ENCODE peak calls at places on chromosomes 6 and 20, in eight cellular contexts. One of them, this sample, is unnamed.

GRCh38 chr20:42380287-42380686 is 762.1 kb upstream of the CHD6 start:
- DNase-seq in central memory CD8-positive, alpha-beta T cell: no peak
- DNase-seq in activated T-helper 2 cell treated with anti-CD3 and anti-CD28 coated beads, Interferon-gamma antibody, Interleukin-2, Interleukin-4, amounts not matched to agents 10 μg/mL and 5 μg/mL and 100 μg/mL, durations not matched to agents 14 hours and 24 hours and 36 hours: no peak
- DNase-seq in T-helper 22 cell: no peak
- DNase-seq in stimulated activated CD8-positive, alpha-beta memory T cell treated with anti-CD3 and anti-CD28 coated beads, Interleukin-4, amount 100 ng/mL, for 1 hour: no peak
- DNase-seq in GM13977: no peak
- DNase-seq in CD4-positive, alpha-beta T cell: no peak
- DNase-seq in fibroblast of mammary gland: no peak
- DNase-seq in this sample: no peak

GRCh38 chr20:43558412-43559146 is at the start of gene SGK2:
- DNase-seq in central memory CD8-positive, alpha-beta T cell: no peak
- DNase-seq in activated T-helper 2 cell treated with anti-CD3 and anti-CD28 coated beads, Interferon-gamma antibody, Interleukin-2, Interleukin-4, amounts not matched to agents 10 μg/mL and 5 μg/mL and 100 μg/mL, durations not matched to agents 14 hours and 24 hours and 36 hours: no peak
- DNase-seq in T-helper 22 cell: no peak
- DNase-seq in stimulated activated CD8-positive, alpha-beta memory T cell treated with anti-CD3 and anti-CD28 coated beads, Interleukin-4, amount 100 ng/mL, for 1 hour: no peak
- DNase-seq in GM13977: no peak
- DNase-seq in CD4-positive, alpha-beta T cell: no peak
- DNase-seq in fibroblast of mammary gland: peak
- DNase-seq in this sample: no peak

GRCh38 chr6:163717106-163717764 is 302.7 kb downstream of the QKI start:
- DNase-seq in central memory CD8-positive, alpha-beta T cell: no peak
- DNase-seq in activated T-helper 2 cell treated with anti-CD3 and anti-CD28 coated beads, Interferon-gamma antibody, Interleukin-2, Interleukin-4, amounts not matched to agents 10 μg/mL and 5 μg/mL and 100 μg/mL, durations not matched to agents 14 hours and 24 hours and 36 hours: no peak
- DNase-seq in T-helper 22 cell: no peak
- DNase-seq in stimulated activated CD8-positive, alpha-beta memory T cell treated with anti-CD3 and anti-CD28 coated beads, Interleukin-4, amount 100 ng/mL, for 1 hour: no peak
- DNase-seq in GM13977: no peak
- DNase-seq in CD4-positive, alpha-beta T cell: no peak
- DNase-seq in fibroblast of mammary gland: no peak
- DNase-seq in this sample: no peak

GRCh38 chr6:38171997-38172738 is 352.6 kb downstream of the ZFAND3 start:
- DNase-seq in central memory CD8-positive, alpha-beta T cell: no peak
- DNase-seq in activated T-helper 2 cell treated with anti-CD3 and anti-CD28 coated beads, Interferon-gamma antibody, Interleukin-2, Interleukin-4, amounts not matched to agents 10 μg/mL and 5 μg/mL and 100 μg/mL, durations not matched to agents 14 hours and 24 hours and 36 hours: no peak
- DNase-seq in T-helper 22 cell: no peak
- DNase-seq in stimulated activated CD8-positive, alpha-beta memory T cell treated with anti-CD3 and anti-CD28 coated beads, Interleukin-4, amount 100 ng/mL, for 1 hour: no peak
- DNase-seq in GM13977: no peak
- DNase-seq in CD4-positive, alpha-beta T cell: no peak
- DNase-seq in fibroblast of mammary gland: no peak
- DNase-seq in this sample: no peak

GRCh38 chr20:58826271-58826670 is 24.4 kb downstream of the GNAS-AS1 start:
- DNase-seq in central memory CD8-positive, alpha-beta T cell: no peak
- DNase-seq in activated T-helper 2 cell treated with anti-CD3 and anti-CD28 coated beads, Interferon-gamma antibody, Interleukin-2, Interleukin-4, amounts not matched to agents 10 μg/mL and 5 μg/mL and 100 μg/mL, durations not matched to agents 14 hours and 24 hours and 36 hours: no peak
- DNase-seq in T-helper 22 cell: no peak
- DNase-seq in stimulated activated CD8-positive, alpha-beta memory T cell treated with anti-CD3 and anti-CD28 coated beads, Interleukin-4, amount 100 ng/mL, for 1 hour: no peak
- DNase-seq in GM13977: no peak
- DNase-seq in CD4-positive, alpha-beta T cell: no peak
- DNase-seq in fibroblast of mammary gland: no peak
- DNase-seq in this sample: no peak

GRCh38 chr20:11790047-11790446 is 127.6 kb upstream of the BTBD3 start:
- DNase-seq in central memory CD8-positive, alpha-beta T cell: no peak
- DNase-seq in activated T-helper 2 cell treated with anti-CD3 and anti-CD28 coated beads, Interferon-gamma antibody, Interleukin-2, Interleukin-4, amounts not matched to agents 10 μg/mL and 5 μg/mL and 100 μg/mL, durations not matched to agents 14 hours and 24 hours and 36 hours: no peak
- DNase-seq in T-helper 22 cell: no peak
- DNase-seq in stimulated activated CD8-positive, alpha-beta memory T cell treated with anti-CD3 and anti-CD28 coated beads, Interleukin-4, amount 100 ng/mL, for 1 hour: no peak
- DNase-seq in GM13977: no peak
- DNase-seq in CD4-positive, alpha-beta T cell: no peak
- DNase-seq in fibroblast of mammary gland: no peak
- DNase-seq in this sample: no peak

GRCh38 chr6:158596861-158597260 is 37.0 kb downstream of the TMEM181 start:
- DNase-seq in central memory CD8-positive, alpha-beta T cell: no peak
- DNase-seq in activated T-helper 2 cell treated with anti-CD3 and anti-CD28 coated beads, Interferon-gamma antibody, Interleukin-2, Interleukin-4, amounts not matched to agents 10 μg/mL and 5 μg/mL and 100 μg/mL, durations not matched to agents 14 hours and 24 hours and 36 hours: no peak
- DNase-seq in T-helper 22 cell: no peak
- DNase-seq in stimulated activated CD8-positive, alpha-beta memory T cell treated with anti-CD3 and anti-CD28 coated beads, Interleukin-4, amount 100 ng/mL, for 1 hour: no peak
- DNase-seq in GM13977: no peak
- DNase-seq in CD4-positive, alpha-beta T cell: no peak
- DNase-seq in fibroblast of mammary gland: no peak
- DNase-seq in this sample: no peak

GRCh38 chr20:9993133-9993532 is 41.7 kb upstream of the ANKEF1 start:
- DNase-seq in central memory CD8-positive, alpha-beta T cell: no peak
- DNase-seq in activated T-helper 2 cell treated with anti-CD3 and anti-CD28 coated beads, Interferon-gamma antibody, Interleukin-2, Interleukin-4, amounts not matched to agents 10 μg/mL and 5 μg/mL and 100 μg/mL, durations not matched to agents 14 hours and 24 hours and 36 hours: no peak
- DNase-seq in T-helper 22 cell: no peak
- DNase-seq in stimulated activated CD8-positive, alpha-beta memory T cell treated with anti-CD3 and anti-CD28 coated beads, Interleukin-4, amount 100 ng/mL, for 1 hour: no peak
- DNase-seq in GM13977: no peak
- DNase-seq in CD4-positive, alpha-beta T cell: no peak
- DNase-seq in fibroblast of mammary gland: no peak
- DNase-seq in this sample: no peak

GRCh38 chr6:31837612-31838553 is 10.3 kb downstream of the HSPA1B start:
- DNase-seq in central memory CD8-positive, alpha-beta T cell: no peak
- DNase-seq in activated T-helper 2 cell treated with anti-CD3 and anti-CD28 coated beads, Interferon-gamma antibody, Interleukin-2, Interleukin-4, amounts not matched to agents 10 μg/mL and 5 μg/mL and 100 μg/mL, durations not matched to agents 14 hours and 24 hours and 36 hours: no peak
- DNase-seq in T-helper 22 cell: no peak
- DNase-seq in stimulated activated CD8-positive, alpha-beta memory T cell treated with anti-CD3 and anti-CD28 coated beads, Interleukin-4, amount 100 ng/mL, for 1 hour: no peak
- DNase-seq in GM13977: no peak
- DNase-seq in CD4-positive, alpha-beta T cell: no peak
- DNase-seq in fibroblast of mammary gland: peak
- DNase-seq in this sample: no peak

GRCh38 chr6:35911871-35912653 is 8.8 kb downstream of the SRPK1 start:
- DNase-seq in central memory CD8-positive, alpha-beta T cell: no peak
- DNase-seq in activated T-helper 2 cell treated with anti-CD3 and anti-CD28 coated beads, Interferon-gamma antibody, Interleukin-2, Interleukin-4, amounts not matched to agents 10 μg/mL and 5 μg/mL and 100 μg/mL, durations not matched to agents 14 hours and 24 hours and 36 hours: no peak
- DNase-seq in T-helper 22 cell: no peak
- DNase-seq in stimulated activated CD8-positive, alpha-beta memory T cell treated with anti-CD3 and anti-CD28 coated beads, Interleukin-4, amount 100 ng/mL, for 1 hour: no peak
- DNase-seq in GM13977: no peak
- DNase-seq in CD4-positive, alpha-beta T cell: no peak
- DNase-seq in fibroblast of mammary gland: peak
- DNase-seq in this sample: no peak

GRCh38 chr20:1169224-1169623 is 15.6 kb downstream of the TMEM74B start:
- DNase-seq in central memory CD8-positive, alpha-beta T cell: no peak
- DNase-seq in activated T-helper 2 cell treated with anti-CD3 and anti-CD28 coated beads, Interferon-gamma antibody, Interleukin-2, Interleukin-4, amounts not matched to agents 10 μg/mL and 5 μg/mL and 100 μg/mL, durations not matched to agents 14 hours and 24 hours and 36 hours: no peak
- DNase-seq in T-helper 22 cell: no peak
- DNase-seq in stimulated activated CD8-positive, alpha-beta memory T cell treated with anti-CD3 and anti-CD28 coated beads, Interleukin-4, amount 100 ng/mL, for 1 hour: no peak
- DNase-seq in GM13977: no peak
- DNase-seq in CD4-positive, alpha-beta T cell: no peak
- DNase-seq in fibroblast of mammary gland: no peak
- DNase-seq in this sample: no peak

GRCh38 chr6:30725713-30726505 is 5.8 kb downstream of the TUBB start:
- DNase-seq in central memory CD8-positive, alpha-beta T cell: no peak
- DNase-seq in activated T-helper 2 cell treated with anti-CD3 and anti-CD28 coated beads, Interferon-gamma antibody, Interleukin-2, Interleukin-4, amounts not matched to agents 10 μg/mL and 5 μg/mL and 100 μg/mL, durations not matched to agents 14 hours and 24 hours and 36 hours: no peak
- DNase-seq in T-helper 22 cell: no peak
- DNase-seq in stimulated activated CD8-positive, alpha-beta memory T cell treated with anti-CD3 and anti-CD28 coated beads, Interleukin-4, amount 100 ng/mL, for 1 hour: no peak
- DNase-seq in GM13977: no peak
- DNase-seq in CD4-positive, alpha-beta T cell: no peak
- DNase-seq in fibroblast of mammary gland: peak
- DNase-seq in this sample: no peak

GRCh38 chr6:131084982-131085381 is 21.9 kb upstream of the EPB41L2 start:
- DNase-seq in central memory CD8-positive, alpha-beta T cell: no peak
- DNase-seq in activated T-helper 2 cell treated with anti-CD3 and anti-CD28 coated beads, Interferon-gamma antibody, Interleukin-2, Interleukin-4, amounts not matched to agents 10 μg/mL and 5 μg/mL and 100 μg/mL, durations not matched to agents 14 hours and 24 hours and 36 hours: no peak
- DNase-seq in T-helper 22 cell: no peak
- DNase-seq in stimulated activated CD8-positive, alpha-beta memory T cell treated with anti-CD3 and anti-CD28 coated beads, Interleukin-4, amount 100 ng/mL, for 1 hour: no peak
- DNase-seq in GM13977: no peak
- DNase-seq in CD4-positive, alpha-beta T cell: no peak
- DNase-seq in fibroblast of mammary gland: no peak
- DNase-seq in this sample: no peak

GRCh38 chr20:63500902-63501817 is 2.3 kb upstream of the EEF1A2 start:
- DNase-seq in central memory CD8-positive, alpha-beta T cell: no peak
- DNase-seq in activated T-helper 2 cell treated with anti-CD3 and anti-CD28 coated beads, Interferon-gamma antibody, Interleukin-2, Interleukin-4, amounts not matched to agents 10 μg/mL and 5 μg/mL and 100 μg/mL, durations not matched to agents 14 hours and 24 hours and 36 hours: no peak
- DNase-seq in T-helper 22 cell: no peak
- DNase-seq in stimulated activated CD8-positive, alpha-beta memory T cell treated with anti-CD3 and anti-CD28 coated beads, Interleukin-4, amount 100 ng/mL, for 1 hour: no peak
- DNase-seq in GM13977: no peak
- DNase-seq in CD4-positive, alpha-beta T cell: no peak
- DNase-seq in fibroblast of mammary gland: no peak
- DNase-seq in this sample: no peak

GRCh38 chr6:4388675-4389074 is 253.3 kb upstream of the ECI2 start:
- DNase-seq in central memory CD8-positive, alpha-beta T cell: no peak
- DNase-seq in activated T-helper 2 cell treated with anti-CD3 and anti-CD28 coated beads, Interferon-gamma antibody, Interleukin-2, Interleukin-4, amounts not matched to agents 10 μg/mL and 5 μg/mL and 100 μg/mL, durations not matched to agents 14 hours and 24 hours and 36 hours: no peak
- DNase-seq in T-helper 22 cell: no peak
- DNase-seq in stimulated activated CD8-positive, alpha-beta memory T cell treated with anti-CD3 and anti-CD28 coated beads, Interleukin-4, amount 100 ng/mL, for 1 hour: no peak
- DNase-seq in GM13977: no peak
- DNase-seq in CD4-positive, alpha-beta T cell: no peak
- DNase-seq in fibroblast of mammary gland: no peak
- DNase-seq in this sample: no peak

GRCh38 chr20:45097485-45098095 is 3.3 kb downstream of the KCNS1 start:
- DNase-seq in central memory CD8-positive, alpha-beta T cell: no peak
- DNase-seq in activated T-helper 2 cell treated with anti-CD3 and anti-CD28 coated beads, Interferon-gamma antibody, Interleukin-2, Interleukin-4, amounts not matched to agents 10 μg/mL and 5 μg/mL and 100 μg/mL, durations not matched to agents 14 hours and 24 hours and 36 hours: peak
- DNase-seq in T-helper 22 cell: no peak
- DNase-seq in stimulated activated CD8-positive, alpha-beta memory T cell treated with anti-CD3 and anti-CD28 coated beads, Interleukin-4, amount 100 ng/mL, for 1 hour: no peak
- DNase-seq in GM13977: peak
- DNase-seq in CD4-positive, alpha-beta T cell: no peak
- DNase-seq in fibroblast of mammary gland: peak
- DNase-seq in this sample: no peak

GRCh38 chr6:7166410-7167293 is 58.9 kb downstream of the RREB1 start:
- DNase-seq in central memory CD8-positive, alpha-beta T cell: no peak
- DNase-seq in activated T-helper 2 cell treated with anti-CD3 and anti-CD28 coated beads, Interferon-gamma antibody, Interleukin-2, Interleukin-4, amounts not matched to agents 10 μg/mL and 5 μg/mL and 100 μg/mL, durations not matched to agents 14 hours and 24 hours and 36 hours: no peak
- DNase-seq in T-helper 22 cell: no peak
- DNase-seq in stimulated activated CD8-positive, alpha-beta memory T cell treated with anti-CD3 and anti-CD28 coated beads, Interleukin-4, amount 100 ng/mL, for 1 hour: no peak
- DNase-seq in GM13977: no peak
- DNase-seq in CD4-positive, alpha-beta T cell: no peak
- DNase-seq in fibroblast of mammary gland: peak
- DNase-seq in this sample: no peak

GRCh38 chr6:89291256-89291819 is 23.8 kb downstream of the GABRR2 start:
- DNase-seq in central memory CD8-positive, alpha-beta T cell: no peak
- DNase-seq in activated T-helper 2 cell treated with anti-CD3 and anti-CD28 coated beads, Interferon-gamma antibody, Interleukin-2, Interleukin-4, amounts not matched to agents 10 μg/mL and 5 μg/mL and 100 μg/mL, durations not matched to agents 14 hours and 24 hours and 36 hours: no peak
- DNase-seq in T-helper 22 cell: no peak
- DNase-seq in stimulated activated CD8-positive, alpha-beta memory T cell treated with anti-CD3 and anti-CD28 coated beads, Interleukin-4, amount 100 ng/mL, for 1 hour: no peak
- DNase-seq in GM13977: no peak
- DNase-seq in CD4-positive, alpha-beta T cell: no peak
- DNase-seq in fibroblast of mammary gland: no peak
- DNase-seq in this sample: no peak

GRCh38 chr6:12381587-12381986 is 91.4 kb downstream of the EDN1 start:
- DNase-seq in central memory CD8-positive, alpha-beta T cell: no peak
- DNase-seq in activated T-helper 2 cell treated with anti-CD3 and anti-CD28 coated beads, Interferon-gamma antibody, Interleukin-2, Interleukin-4, amounts not matched to agents 10 μg/mL and 5 μg/mL and 100 μg/mL, durations not matched to agents 14 hours and 24 hours and 36 hours: no peak
- DNase-seq in T-helper 22 cell: no peak
- DNase-seq in stimulated activated CD8-positive, alpha-beta memory T cell treated with anti-CD3 and anti-CD28 coated beads, Interleukin-4, amount 100 ng/mL, for 1 hour: no peak
- DNase-seq in GM13977: no peak
- DNase-seq in CD4-positive, alpha-beta T cell: no peak
- DNase-seq in fibroblast of mammary gland: peak
- DNase-seq in this sample: no peak

This sample was measured in hypothalamus.